ENCODE peak calls at places on chromosomes 7 and 10, in nine cellular contexts. A is left lung, P is GM10248, D is AG10803, F is A673, R is uterus, M is GM20000, I is astrocyte of the spinal cord, V is type B pancreatic cell. N is an unnamed sample.

GRCh38 chr10:43219848-43220247 is 47.0 kb downstream of the RASGEF1A start:
- DNase-seq in R (no peak), V (no peak), A (peak; percentile 21), D (no peak), F (no peak), M (no peak), I (no peak), P (no peak), N (no peak)

GRCh38 chr10:70694410-70695179 is 22.3 kb downstream of the ADAMTS14 start:
- DNase-seq in F (no peak), A (no peak), I (peak; percentile 64), D (peak; percentile 94), P (no peak), R (no peak), V (no peak), M (no peak), N (no peak)

GRCh38 chr10:21705142-21705827 is 171.3 kb downstream of the MLLT10 start:
- DNase-seq in I (no peak), M (no peak), P (no peak), A (no peak), D (no peak), R (no peak), F (no peak), V (no peak), N (no peak)

GRCh38 chr7:101630591-101630990 is 1.5 kb upstream of the MYL10 start:
- DNase-seq in V (no peak), F (no peak), A (no peak), I (peak; percentile 48), P (no peak), M (no peak), D (peak; percentile 42), R (no peak), N (no peak)

GRCh38 chr10:98285416-98285815 is 17.4 kb upstream of the LOXL4 start:
- DNase-seq in F (no peak), I (peak; percentile 19), P (no peak), V (no peak), D (no peak), M (no peak), R (no peak), A (no peak), N (no peak)

GRCh38 chr10:16470747-16471146 is 33.9 kb downstream of the PTER start:
- DNase-seq in V (no peak), R (no peak), D (no peak), I (no peak), P (no peak), A (no peak), F (no peak), M (no peak), N (no peak)

GRCh38 chr10:112953075-112953501 is 3.0 kb downstream of the TCF7L2 start:
- DNase-seq in F (no peak), R (peak; percentile 30), M (no peak), P (no peak), A (peak; percentile 49), I (peak; percentile 50), D (no peak), V (no peak), N (no peak)

GRCh38 chr10:115572740-115573455 is 479.7 kb downstream of the ATRNL1 start:
- DNase-seq in M (peak; percentile 5), D (no peak), R (no peak), P (peak; percentile 8), I (no peak), V (no peak), A (no peak), F (peak; percentile 21), N (no peak)

GRCh38 chr7:156964971-156965370 is 15.5 kb downstream of the NOM1 start:
- DNase-seq in F (no peak), I (no peak), A (no peak), R (no peak), D (no peak), P (no peak), M (no peak), V (no peak), N (no peak)

GRCh38 chr7:34087892-34088891 is 182.9 kb downstream of the BMPER start:
- DNase-seq in V (no peak), A (no peak), F (peak; percentile 77), D (peak; percentile 31), P (no peak), R (no peak), I (peak; percentile 24), M (no peak), N (no peak)

GRCh38 chr7:150968698-150969482 is 9.2 kb downstream of the KCNH2 start:
- DNase-seq in P (no peak), V (no peak), I (no peak), R (no peak), F (no peak), A (no peak), M (no peak), D (peak; percentile 25), N (no peak)

GRCh38 chr7:92634924-92635519 is 44.8 kb upstream of the FAM133B start:
- DNase-seq in D (peak; percentile 67), R (no peak), I (peak; percentile 88), P (no peak), A (no peak), F (peak; percentile 91), M (no peak), V (no peak), N (no peak)

GRCh38 chr10:99709480-99710229 is 22.3 kb downstream of the COX15 start:
- DNase-seq in F (no peak), P (peak; percentile 32), M (peak; percentile 30), I (peak; percentile 20), R (no peak), D (peak; percentile 38), A (no peak), V (no peak), N (no peak)
- TF ChIP-seq CTCF in F (no peak), P (no peak), M (no peak), I (no peak), R (no peak), D (no peak), A (no peak), V (no peak), N (no peak)

GRCh38 chr10:84236807-84237198 is 4.5 kb downstream of the LRIT1 start:
- DNase-seq in V (no peak), M (no peak), A (no peak), I (no peak), P (no peak), D (no peak), R (no peak), F (no peak), N (no peak)

GRCh38 chr10:84235096-84235495 is 6.2 kb downstream of the LRIT1 start:
- DNase-seq in R (no peak), D (no peak), P (no peak), F (no peak), M (no peak), V (no peak), A (no peak), I (no peak), N (no peak)

GRCh38 chr10:84234508-84234907 is 6.8 kb downstream of the LRIT1 start:
- DNase-seq in R (no peak), P (no peak), A (no peak), F (no peak), D (no peak), V (no peak), M (no peak), I (no peak), N (no peak)

GRCh38 chr10:84238909-84239308 is 2.4 kb downstream of the LRIT1 start:
- DNase-seq in R (no peak), V (no peak), M (no peak), D (no peak), P (no peak), F (no peak), I (no peak), A (no peak), N (no peak)

GRCh38 chr10:84237199-84238051 is 3.9 kb downstream of the LRIT1 start:
- DNase-seq in P (no peak), M (no peak), R (no peak), A (no peak), D (no peak), F (no peak), I (no peak), V (no peak), N (no peak)
- TF ChIP-seq CTCF in P (no peak), M (no peak), R (no peak), A (no peak), D (no peak), F (peak; percentile 27), I (no peak), V (peak; percentile 54), N (no peak)

DNA sequence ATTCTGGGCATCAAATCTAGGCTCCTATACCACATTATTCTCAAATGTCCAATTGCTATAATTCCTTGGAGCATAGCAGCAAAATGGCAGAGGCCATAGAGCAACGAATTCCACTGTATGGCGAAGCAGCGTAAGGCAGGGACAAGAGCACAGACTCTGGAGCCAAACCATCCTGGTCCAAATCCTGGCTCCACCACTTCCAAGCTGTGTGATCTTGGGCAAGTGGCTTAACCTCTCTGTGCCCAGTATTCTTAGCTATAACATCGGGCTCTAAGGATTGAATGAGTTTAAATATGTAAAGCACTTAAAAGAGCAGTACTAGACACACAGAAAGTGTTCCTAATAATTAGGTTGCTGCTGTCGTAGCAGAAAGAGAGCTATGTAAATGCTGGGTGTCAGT is 56.2 kb downstream of the TACC2 start:
- DNase-seq in R (no peak), F (no peak), M (no peak), I (no peak), D (no peak), V (no peak), A (no peak), P (no peak), N (no peak)
- TF ChIP-seq CTCF in R (no peak), F (no peak), M (no peak), I (no peak), D (no peak), V (no peak), A (no peak), P (no peak), N (no peak)

DNA sequence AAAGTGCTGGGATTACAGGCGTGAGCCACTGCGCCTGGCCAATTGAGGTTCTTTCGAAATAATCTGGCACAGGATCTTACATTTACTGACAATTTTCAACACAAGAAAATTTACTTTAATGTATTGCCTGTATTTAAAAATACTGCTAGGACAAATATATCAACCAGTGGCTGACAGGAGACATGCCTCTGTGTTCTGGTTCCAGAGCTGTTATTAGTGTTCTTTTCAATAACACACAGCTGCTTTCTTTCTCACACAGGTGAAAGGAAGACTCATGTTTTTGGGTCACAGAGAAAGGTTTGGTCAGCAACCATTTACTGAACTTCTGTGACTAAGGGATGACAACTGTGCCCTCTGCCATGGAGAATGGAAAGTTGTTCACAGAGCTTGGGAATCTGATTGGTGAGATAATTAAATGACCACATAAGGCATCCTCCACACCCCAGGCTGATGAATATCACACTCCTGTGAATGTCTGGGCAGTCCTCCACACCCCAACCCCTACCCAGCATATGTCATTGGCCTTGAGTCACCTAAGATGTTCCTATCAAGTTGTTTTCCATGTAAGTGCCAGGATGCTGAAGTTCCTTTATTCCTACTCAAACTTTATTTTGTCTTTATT is 180.1 kb downstream of the RAPGEF5 start:
- DNase-seq in M (no peak), P (no peak), V (no peak), D (no peak), F (no peak), R (no peak), I (no peak), A (no peak), N (no peak)
- TF ChIP-seq CTCF in M (no peak), P (no peak), V (no peak), D (no peak), F (no peak), R (no peak), I (no peak), A (no peak), N (no peak)

GRCh38 chr7:105990726-105991465 is 27.8 kb downstream of the CDHR3 start:
- DNase-seq in I (no peak), V (no peak), D (peak; percentile 11), M (no peak), P (no peak), R (peak; percentile 31), A (no peak), F (peak; percentile 43), N (no peak)
- TF ChIP-seq CTCF in I (peak; percentile 12), V (no peak), D (no peak), M (no peak), P (no peak), R (no peak), A (no peak), F (no peak), N (no peak)

N was measured in osteocyte.